ENCODE peak calls at places on chromosomes 11 and 22, in ten cellular contexts. M is neural progenitor cell; D is HepG2; G is Panc1; A is neuronal stem cell; Z is left lung; Q is adipocyte; R is CD8-positive, alpha-beta memory T cell; I is prostate gland; O is right atrium auricular region. L is an unnamed sample. For H3K27me3 and H3K4me1, the result is how much of the 10 kb centered on the place peaks cover.

GRCh38 chr22:38141574-38141973 is 31.1 kb upstream of the BAIAP2L2 start:
- DNase-seq in M (no peak), D (no peak), G (no peak), A (no peak), Z (no peak), Q (no peak), R (no peak), I (no peak), O (no peak), L (no peak)

GRCh38 chr22:24435861-24436351 is 8.5 kb downstream of the ADORA2A start:
- DNase-seq in M (no peak), D (no peak), G (no peak), A (no peak), Z (peak), Q (no peak), R (no peak), I (no peak), O (no peak), L (no peak)

GRCh38 chr11:67656278-67656922 is 5.9 kb upstream of the ACY3 start:
- DNase-seq in M (no peak), D (no peak), G (no peak), A (no peak), Z (no peak), Q (no peak), R (no peak), I (no peak), O (no peak), L (peak)

GRCh38 chr22:33337524-33337923 is 279.3 kb upstream of the SYN3 start:
- DNase-seq in M (no peak), D (no peak), G (no peak), A (no peak), Z (no peak), Q (no peak), R (no peak), I (peak), O (no peak), L (no peak)

GRCh38 chr11:111922803-111923202 is 4.1 kb downstream of the C11orf52 start:
- DNase-seq in M (no peak), D (peak), G (no peak), A (no peak), Z (no peak), Q (peak), R (no peak), I (peak), O (no peak), L (no peak)

GRCh38 chr11:122268601-122269130 is 152.7 kb upstream of the BLID start:
- DNase-seq in M (no peak), D (no peak), G (no peak), A (no peak), Z (no peak), Q (no peak), R (no peak), I (no peak), O (no peak), L (no peak)

GRCh38 chr22:29071261-29072045 is 1.4 kb upstream of the KREMEN1 start:
- DNase-seq in M (peak), D (peak), G (no peak), A (peak), Z (peak), Q (peak), R (peak), I (peak), O (no peak), L (peak)

GRCh38 chr11:88404932-88405710 is 67.6 kb upstream of the CTSC start:
- DNase-seq in M (no peak), D (no peak), G (no peak), A (no peak), Z (no peak), Q (no peak), R (no peak), I (no peak), O (no peak), L (no peak)

GRCh38 chr22:19674129-19674928 is 40.0 kb upstream of the SEPTIN5 start:
- DNase-seq in M (no peak), D (no peak), G (no peak), A (no peak), Z (no peak), Q (no peak), R (no peak), I (no peak), O (no peak), L (no peak)

GRCh38 chr11:34397120-34397519 is 39.3 kb upstream of the ABTB2 start:
- DNase-seq in M (no peak), D (no peak), G (no peak), A (no peak), Z (no peak), Q (no peak), R (no peak), I (no peak), O (no peak), L (no peak)

GRCh38 chr11:1990872-1991578 is 6.6 kb downstream of the H19 start:
- DNase-seq in M (no peak), D (no peak), G (no peak), A (no peak), Z (no peak), Q (no peak), R (no peak), I (no peak), O (no peak), L (no peak)

GRCh38 chr11:20131744-20132666 is 28.3 kb downstream of the DBX1 start:
- DNase-seq in M (peak), D (peak), G (no peak), A (peak), Z (peak), Q (peak), R (peak), I (peak), O (peak), L (no peak)

GRCh38 chr11:58919980-58920379 is 19.3 kb upstream of the GLYATL1 start:
- DNase-seq in M (no peak), D (no peak), G (no peak), A (no peak), Z (no peak), Q (no peak), R (no peak), I (no peak), O (no peak), L (no peak)

GRCh38 chr11:35629914-35630313 is 11.7 kb downstream of the FJX1 start:
- DNase-seq in M (no peak), D (peak), G (peak), A (no peak), Z (no peak), Q (peak), R (no peak), I (no peak), O (no peak), L (peak)

GRCh38 chr22:49678137-49678841 is 149.4 kb downstream of the BRD1 start:
- DNase-seq in M (no peak), D (no peak), G (no peak), A (no peak), Z (no peak), Q (no peak), R (peak), I (no peak), O (peak), L (no peak)

GRCh38 chr11:128210148-128210940 is 377.0 kb downstream of the ETS1 start:
- DNase-seq in M (no peak), D (peak), G (peak), A (no peak), Z (no peak), Q (peak), R (no peak), I (peak), O (no peak), L (peak)

GRCh38 chr11:61702701-61703312 is 22.6 kb downstream of the DAGLA start:
- DNase-seq in M (no peak), D (no peak), G (no peak), A (no peak), Z (peak), Q (no peak), R (no peak), I (no peak), O (no peak), L (no peak)

GRCh38 chr11:64697663-64698375 is 25.2 kb downstream of the NRXN2 start:
- DNase-seq in M (no peak), D (no peak), G (no peak), A (no peak), Z (no peak), Q (no peak), R (no peak), I (no peak), O (no peak), L (no peak)

GRCh38 chr11:126594921-126595367 is 239.5 kb downstream of the ST3GAL4 start:
- DNase-seq in M (no peak), D (no peak), G (no peak), A (no peak), Z (no peak), Q (no peak), R (no peak), I (no peak), O (no peak), L (no peak)

GRCh38 chr11:126597041-126597440 is 241.6 kb downstream of the ST3GAL4 start:
- DNase-seq in M (no peak), D (no peak), G (no peak), A (no peak), Z (no peak), Q (no peak), R (no peak), I (no peak), O (no peak), L (no peak)

GRCh38 chr11:126595560-126595959 is 240.1 kb downstream of the ST3GAL4 start:
- DNase-seq in M (no peak), D (no peak), G (no peak), A (no peak), Z (no peak), Q (no peak), R (no peak), I (no peak), O (no peak), L (no peak)

GRCh38 chr11:126598344-126599092 is 243.0 kb downstream of the ST3GAL4 start:
- DNase-seq in M (peak), D (no peak), G (no peak), A (no peak), Z (no peak), Q (no peak), R (no peak), I (no peak), O (no peak), L (no peak)

DNA sequence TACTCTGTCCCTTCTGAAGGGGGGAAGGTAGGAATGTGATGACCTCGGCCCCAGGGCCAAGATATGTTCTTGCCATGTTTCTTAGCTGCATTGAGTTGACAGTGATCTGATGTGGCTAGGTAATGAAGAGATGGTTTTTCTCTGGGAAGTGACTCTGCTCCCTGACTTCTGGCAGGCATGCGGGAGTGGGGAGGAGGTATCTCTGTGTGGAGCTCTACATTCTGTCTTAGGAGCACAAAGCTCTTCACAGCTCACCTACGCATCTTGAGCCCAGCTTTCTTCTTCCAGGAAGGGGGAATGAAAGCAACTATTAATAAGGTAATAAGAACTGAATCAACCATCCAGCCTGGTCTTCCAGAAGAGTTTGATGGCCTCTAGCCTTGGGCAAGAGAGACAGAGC is 241.0 kb downstream of the ST3GAL4 start:
- DNase-seq in M (no peak), D (no peak), G (no peak), A (no peak), Z (no peak), Q (no peak), R (no peak), I (no peak), O (no peak), L (no peak)
- H3K27me3 ChIP-seq in M (under half), D (under half), G (under half), A (under half), Z (under half), Q (under half), R (under half), I (under half), O (under half), L (under half)

DNA sequence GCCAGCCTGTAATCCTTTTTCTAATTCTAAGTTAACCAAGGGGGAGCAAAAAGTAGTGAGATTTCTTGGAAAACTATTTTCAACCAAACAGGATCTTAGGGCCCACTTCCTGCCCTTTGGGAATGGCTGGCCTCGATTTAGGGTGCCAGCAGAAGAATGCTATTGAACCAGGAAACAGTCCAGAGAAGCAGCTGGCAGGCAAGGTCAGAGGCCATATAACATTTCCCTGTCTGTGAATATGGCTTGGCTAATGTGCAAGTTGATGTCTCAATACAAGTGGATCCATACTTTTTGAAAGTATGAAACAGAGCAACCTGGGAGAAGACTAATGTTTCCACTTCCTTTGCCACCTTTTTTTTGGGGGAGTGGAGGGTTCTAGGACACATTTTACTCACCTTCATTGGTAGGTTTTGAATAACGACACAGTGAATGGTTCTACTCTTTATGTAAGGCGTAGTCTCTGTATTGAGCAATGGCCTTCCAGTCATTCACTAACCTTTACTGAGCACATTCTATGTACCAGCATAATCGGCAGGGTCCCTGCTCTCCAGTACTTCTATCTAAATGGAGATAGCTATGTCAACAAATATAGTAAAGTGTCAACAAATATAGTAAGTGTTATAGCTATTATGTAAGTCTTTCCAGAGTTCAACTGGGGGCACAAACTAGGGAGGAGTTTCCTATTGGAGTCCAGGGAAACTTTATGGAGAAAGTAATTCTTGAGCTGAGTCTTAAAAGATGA is 34.2 kb upstream of the RRM1 start:
- DNase-seq in M (no peak), D (peak), G (no peak), A (no peak), Z (no peak), Q (no peak), R (no peak), I (no peak), O (no peak), L (peak)
- H3K4me3 ChIP-seq in M (no peak), D (no peak), G (no peak), A (no peak), Z (no peak), Q (no peak), R (no peak), I (no peak), O (no peak), L (no peak)

DNA sequence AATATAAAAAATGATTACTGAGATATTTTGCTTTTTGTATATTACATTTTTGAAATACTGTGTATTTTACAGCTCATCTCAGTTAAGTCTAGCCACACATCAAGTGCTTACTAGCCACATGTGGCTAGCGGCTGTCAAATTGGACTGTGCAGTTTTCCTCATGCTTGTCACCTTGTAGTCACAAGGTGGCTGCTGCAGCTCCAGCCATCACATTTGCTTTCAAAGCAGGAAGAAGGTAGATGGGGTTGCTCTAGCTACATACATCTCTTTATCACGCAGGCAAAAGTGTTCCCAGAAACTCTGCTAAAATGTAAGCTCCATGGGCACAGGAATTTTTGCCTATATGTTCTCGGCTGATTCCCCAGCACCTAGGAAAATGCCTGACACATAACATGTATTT is 61.5 kb downstream of the MICAL2 start:
- DNase-seq in M (no peak), D (no peak), G (no peak), A (no peak), Z (no peak), Q (no peak), R (no peak), I (no peak), O (no peak), L (no peak)
- H3K4me1 ChIP-seq in M (under half), D (under half), G (half or more), A (under half), Z (under half), Q (under half), R (under half), I (under half), O (half or more), L (half or more)

GRCh38 chr11:69327741-69328191 is 33.8 kb downstream of the MYEOV start:
- DNase-seq in M (no peak), D (no peak), G (no peak), A (no peak), Z (no peak), Q (no peak), R (no peak), I (no peak), O (peak), L (peak)
- H3K27me3 ChIP-seq in M (under half), D (under half), G (under half), A (under half), Z (under half), Q (under half), R (under half), I (under half), O (under half), L (under half)

GRCh38 chr11:404551-405264 is 10.1 kb downstream of the SIGIRR start:
- DNase-seq in M (no peak), D (no peak), G (no peak), A (no peak), Z (no peak), Q (no peak), R (no peak), I (no peak), O (no peak), L (no peak)
- H3K4me3 ChIP-seq in M (no peak), D (no peak), G (no peak), A (peak), Z (no peak), Q (no peak), R (no peak), I (no peak), O (no peak), L (no peak)

DNA sequence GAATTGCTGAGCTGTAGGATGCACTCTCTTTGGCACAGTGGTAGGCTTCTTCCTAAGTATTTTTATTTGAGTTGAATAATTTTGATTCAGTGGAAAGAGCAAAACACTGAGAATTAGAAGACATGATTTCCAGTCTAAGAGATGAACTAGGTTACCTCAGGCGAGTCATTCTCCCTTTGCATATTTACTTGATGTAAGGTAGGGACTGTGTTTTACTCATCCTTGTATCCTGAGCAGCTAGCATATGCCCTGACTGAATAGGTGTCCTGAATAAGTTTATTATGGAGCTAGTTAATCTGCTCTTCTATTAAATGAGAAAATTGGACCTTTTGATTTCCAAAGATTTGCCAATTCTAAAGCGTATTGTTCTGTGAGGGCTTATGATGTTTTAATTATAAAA is 50.7 kb downstream of the STIM1 start:
- DNase-seq in M (no peak), D (no peak), G (no peak), A (no peak), Z (no peak), Q (no peak), R (no peak), I (no peak), O (no peak), L (no peak)
- H3K4me1 ChIP-seq in M (under half), D (half or more), G (under half), A (under half), Z (half or more), Q (half or more), R (half or more), I (under half), O (under half), L (under half)

GRCh38 chr11:79237676-79238075 is 203.2 kb downstream of the TENM4 start:
- DNase-seq in M (no peak), D (no peak), G (no peak), A (no peak), Z (no peak), Q (peak), R (no peak), I (no peak), O (no peak), L (no peak)

GRCh38 chr11:79241205-79241604 is 199.6 kb downstream of the TENM4 start:
- DNase-seq in M (no peak), D (no peak), G (no peak), A (no peak), Z (no peak), Q (no peak), R (no peak), I (no peak), O (no peak), L (no peak)

GRCh38 chr11:79235696-79236095 is 205.1 kb downstream of the TENM4 start:
- DNase-seq in M (no peak), D (no peak), G (no peak), A (no peak), Z (no peak), Q (no peak), R (no peak), I (no peak), O (no peak), L (no peak)

GRCh38 chr11:79236541-79236971 is 204.3 kb downstream of the TENM4 start:
- DNase-seq in M (peak), D (no peak), G (no peak), A (no peak), Z (no peak), Q (peak), R (no peak), I (no peak), O (no peak), L (no peak)

DNA sequence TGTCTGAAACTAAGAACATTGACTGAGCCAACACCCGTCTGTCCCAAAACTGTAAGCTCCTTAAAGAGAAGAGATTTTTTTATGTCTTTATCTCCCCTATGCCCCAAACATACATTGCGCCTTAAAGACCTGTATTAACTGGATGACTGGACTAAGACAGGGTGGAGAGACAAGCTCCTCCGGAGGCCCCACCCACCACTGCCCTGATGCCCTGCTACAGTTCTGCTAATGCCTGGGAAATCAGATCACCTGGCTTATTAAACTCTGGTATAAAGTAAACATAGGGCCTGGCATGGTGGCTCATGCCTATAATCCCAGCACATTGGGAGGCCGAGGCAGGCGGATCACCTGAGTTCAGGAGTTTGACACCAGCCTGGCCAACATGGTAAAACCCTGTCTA is 203.7 kb downstream of the TENM4 start:
- DNase-seq in M (no peak), D (no peak), G (no peak), A (no peak), Z (no peak), Q (no peak), R (no peak), I (no peak), O (no peak), L (no peak)
- H3K27me3 ChIP-seq in M (under half), D (under half), G (under half), A (under half), Z (under half), Q (under half), R (under half), I (under half), O (under half), L (under half)

GRCh38 chr22:41405588-41405987 is 23.8 kb downstream of the TEF start:
- DNase-seq in M (no peak), D (no peak), G (no peak), A (no peak), Z (no peak), Q (no peak), R (no peak), I (no peak), O (no peak), L (no peak)

GRCh38 chr22:41407433-41407832 is 25.7 kb downstream of the TEF start:
- DNase-seq in M (no peak), D (no peak), G (no peak), A (no peak), Z (no peak), Q (no peak), R (no peak), I (no peak), O (no peak), L (no peak)

GRCh38 chr22:41398921-41399320 is 17.2 kb downstream of the TEF start:
- DNase-seq in M (no peak), D (no peak), G (no peak), A (no peak), Z (no peak), Q (no peak), R (no peak), I (no peak), O (no peak), L (no peak)

GRCh38 chr22:41401781-41402648 is 20.3 kb downstream of the TEF start:
- DNase-seq in M (peak), D (peak), G (no peak), A (no peak), Z (peak), Q (peak), R (no peak), I (peak), O (peak), L (peak)

GRCh38 chr22:41403532-41404318 is 22.0 kb downstream of the TEF start:
- DNase-seq in M (peak), D (peak), G (no peak), A (peak), Z (peak), Q (peak), R (peak), I (peak), O (peak), L (peak)
- H3K4me3 ChIP-seq in M (no peak), D (no peak), G (no peak), A (no peak), Z (no peak), Q (no peak), R (no peak), I (no peak), O (no peak), L (no peak)

L was measured in Caco-2.